ENCODE peak calls at places on chromosomes 13 and 19, in seven cellular contexts. X is tibial artery, W is HCT116, N is Panc1, J is dorsolateral prefrontal cortex, H is cardiac muscle cell, K is BJ. S is an unnamed sample.
A peak's percentile ranks its signal among the peaks of the same experiment; 100 is the strongest.

GRCh38 chr13:30078059-30078458 is 227.6 kb upstream of the UBL3 start:
- DNase-seq in N (no peak), W (no peak), J (no peak), H (no peak), K (no peak), X (no peak), S (no peak)

GRCh38 chr19:3517638-3518037 is 11.5 kb downstream of the FZR1 start:
- DNase-seq in W (no peak), X (no peak), J (no peak), H (no peak), N (no peak), K (no peak), S (no peak)

GRCh38 chr13:99995503-99996176 is 14.1 kb downstream of the ZIC2 start:
- DNase-seq in X (no peak), K (no peak), H (no peak), N (no peak), W (no peak), J (no peak), S (no peak)

GRCh38 chr13:46143239-46143701 is 38.4 kb upstream of the CPB2 start:
- DNase-seq in H (no peak), N (no peak), W (no peak), J (no peak), X (no peak), K (no peak), S (no peak)

GRCh38 chr13:27022571-27023311 is 148.9 kb downstream of the USP12 start:
- DNase-seq in J (peak; percentile 33), X (no peak), W (no peak), N (peak; percentile 55), H (peak; percentile 49), K (no peak), S (no peak)

GRCh38 chr13:86974995-86975328 is 696.2 kb upstream of the SLITRK5 start:
- DNase-seq in J (no peak), X (no peak), H (peak; percentile 0), K (no peak), W (no peak), N (no peak), S (no peak)

GRCh38 chr13:113423225-113424170 is 29.8 kb downstream of the ADPRHL1 start:
- DNase-seq in N (no peak), X (no peak), J (no peak), K (no peak), H (no peak), W (no peak), S (no peak)

GRCh38 chr19:53055117-53055516 is 10.6 kb downstream of the ERVV-2 start:
- DNase-seq in H (no peak), X (no peak), K (no peak), J (no peak), W (no peak), N (no peak), S (no peak)

GRCh38 chr19:47315125-47315821 is 5.6 kb downstream of the C5AR1 start:
- DNase-seq in J (peak; percentile 35), W (peak; percentile 87), H (peak; percentile 94), X (peak; percentile 91), K (peak; percentile 66), N (peak; percentile 65), S (peak; percentile 81)

GRCh38 chr19:23996549-23996948 is 81.9 kb downstream of the ZNF726 start:
- DNase-seq in K (no peak), H (no peak), X (no peak), W (peak; percentile 3), J (no peak), N (no peak), S (no peak)

GRCh38 chr13:28128030-28128429 is 10.3 kb upstream of the PAN3 start:
- DNase-seq in H (no peak), X (no peak), K (no peak), W (no peak), J (no peak), N (no peak), S (no peak)

GRCh38 chr19:58229255-58229639 is 533 bp downstream of the ZNF544 start:
- DNase-seq in W (no peak), J (no peak), X (no peak), H (peak; percentile 36), N (no peak), K (no peak), S (no peak)

GRCh38 chr19:53182202-53182601 is 11.0 kb downstream of the ZNF665 start:
- DNase-seq in W (no peak), J (no peak), X (no peak), K (no peak), H (no peak), N (no peak), S (no peak)

GRCh38 chr13:111895896-111896821 is 170.8 kb upstream of the SOX1 start:
- DNase-seq in K (no peak), J (peak; percentile 3), N (no peak), H (no peak), X (peak; percentile 48), W (no peak), S (no peak)

GRCh38 chr13:31209172-31209818 is 9.5 kb downstream of the B3GLCT start:
- DNase-seq in H (peak; percentile 78), N (no peak), X (no peak), W (no peak), J (peak; percentile 58), K (no peak), S (no peak)

GRCh38 chr19:4537953-4538600 is 1.8 kb downstream of the LRG1 start:
- DNase-seq in J (no peak), H (no peak), N (no peak), X (no peak), K (no peak), W (no peak), S (no peak)

GRCh38 chr13:87893186-87893585 is 222.0 kb downstream of the SLITRK5 start:
- DNase-seq in K (no peak), X (no peak), W (no peak), H (no peak), N (no peak), J (no peak), S (no peak)

GRCh38 chr19:47707135-47707925 is 5.9 kb upstream of the EHD2 start:
- DNase-seq in W (peak; percentile 81), X (peak; percentile 79), N (peak; percentile 52), J (peak; percentile 77), K (no peak), H (peak; percentile 82), S (no peak)

GRCh38 chr13:38697628-38698333 is 10.9 kb downstream of the FREM2 start:
- DNase-seq in W (no peak), N (no peak), X (no peak), H (peak; percentile 3), J (no peak), K (no peak), S (no peak)

GRCh38 chr13:101283782-101284181 is 132.5 kb downstream of the NALCN start:
- DNase-seq in W (no peak), N (no peak), J (no peak), X (no peak), K (no peak), H (no peak), S (no peak)

GRCh38 chr13:73167046-73167820 is 108.4 kb downstream of the KLF5 start:
- DNase-seq in X (no peak), J (no peak), H (peak; percentile 21), N (no peak), W (no peak), K (no peak), S (no peak)

GRCh38 chr13:63625869-63626268 is 2210.2 kb upstream of the PCDH20 start:
- DNase-seq in J (no peak), N (no peak), H (no peak), X (no peak), W (no peak), K (no peak), S (no peak)

GRCh38 chr13:49454388-49455015 is 10.4 kb downstream of the SETDB2 start:
- DNase-seq in J (no peak), N (no peak), H (no peak), W (no peak), X (no peak), K (peak; percentile 48), S (no peak)

GRCh38 chr19:13363235-13363634 is 143.0 kb downstream of the CACNA1A start:
- DNase-seq in X (no peak), H (no peak), J (no peak), W (no peak), N (no peak), K (no peak), S (no peak)

GRCh38 chr13:78816154-78816553 is 157.2 kb upstream of the OBI1 start:
- DNase-seq in K (no peak), X (no peak), J (no peak), N (no peak), H (no peak), W (no peak), S (no peak)

DNA sequence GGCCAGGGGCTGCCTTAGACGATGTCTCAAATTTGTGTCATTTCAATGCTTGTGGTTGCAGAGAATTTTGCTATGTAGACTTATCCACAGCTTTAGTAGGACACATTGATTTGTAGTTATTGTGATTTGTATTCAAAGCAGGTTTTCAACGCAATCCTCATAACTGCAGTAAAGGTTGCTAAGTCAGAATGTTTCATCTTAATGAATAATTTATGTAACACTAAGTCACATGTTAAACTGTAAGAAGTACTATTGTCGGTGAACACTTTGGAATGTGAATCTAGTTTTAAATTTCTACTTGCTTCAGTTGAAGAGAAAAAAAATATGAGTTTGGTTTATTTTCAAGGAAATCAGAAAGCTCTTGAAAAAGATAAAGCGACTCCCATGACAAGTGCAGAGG is 1117.3 kb upstream of the SPRY2 start:
- DNase-seq in W (no peak), K (no peak), N (no peak), J (no peak), X (no peak), H (no peak), S (no peak)
- H3K4me3 ChIP-seq in W (no peak overlapping the region), K (no peak overlapping the region), N (no peak overlapping the region), J (no peak overlapping the region), X (no peak overlapping the region), H (no peak overlapping the region), S (no peak overlapping the region)

GRCh38 chr19:29119582-29119981 is 93.4 kb downstream of the UQCRFS1 start:
- DNase-seq in N (no peak), X (peak; percentile 21), J (no peak), W (no peak), H (no peak), K (no peak), S (no peak)
- TF ChIP-seq CTCF in N (no peak), X (no peak), J (no peak), W (no peak), H (peak; percentile 3), K (peak; percentile 30), S (peak; percentile 28)

GRCh38 chr19:48750771-48751504 is 1.5 kb downstream of the FUT1 start:
- DNase-seq in N (no peak), H (no peak), W (no peak), X (no peak), K (no peak), J (no peak), S (no peak)
- H3K27me3 ChIP-seq in N (no peaks in the 10 kb centered on the region), H (peaks cover 25% of the 10 kb centered on the region), W (no peaks in the 10 kb centered on the region), X (peaks cover 60% of the 10 kb centered on the region), K (peaks cover 9% of the 10 kb centered on the region), J (peaks cover 10% of the 10 kb centered on the region), S (peaks cover 5% of the 10 kb centered on the region)

GRCh38 chr19:17873661-17874422 is 2.1 kb downstream of the SLC5A5 start:
- DNase-seq in K (no peak), W (peak; percentile 48), N (no peak), H (peak; percentile 30), J (no peak), X (no peak), S (no peak)

GRCh38 chr19:17872251-17873001 is 681 bp downstream of the SLC5A5 start:
- DNase-seq in N (no peak), J (no peak), K (no peak), H (no peak), W (no peak), X (no peak), S (no peak)

GRCh38 chr19:17869114-17869608 is 2.6 kb upstream of the SLC5A5 start:
- DNase-seq in H (no peak), W (no peak), J (no peak), K (no peak), X (no peak), N (no peak), S (no peak)

GRCh38 chr19:17871032-17871877 is 490 bp upstream of the SLC5A5 start:
- DNase-seq in N (no peak), H (no peak), J (no peak), K (no peak), W (no peak), X (no peak), S (no peak)

GRCh38 chr19:17871878-17872250 is at the start of gene SLC5A5:
- DNase-seq in N (no peak), H (no peak), W (no peak), X (no peak), J (no peak), K (no peak), S (no peak)
- H3K4me3 ChIP-seq in N (no peak within 1 kb of the TSS), H (no peak within 1 kb of the TSS), W (no peak within 1 kb of the TSS), X (no peak within 1 kb of the TSS), J (no peak within 1 kb of the TSS), K (no peak within 1 kb of the TSS), S (no peak within 1 kb of the TSS)

S was measured in kidney epithelial cell.